ENCODE peak calls at places on chromosome 9, in eight cellular contexts. P, T, E, B, V, Z, G and J are unnamed samples.

GRCh38 chr9:72894342-72894741 is 58.5 kb downstream of the ALDH1A1 start:
- DNase-seq in P (no peak), T (no peak), E (no peak), B (no peak), V (peak; percentile 92), Z (no peak), G (no peak), J (no peak)

GRCh38 chr9:86604741-86605140 is 250.5 kb upstream of the TUT7 start:
- DNase-seq in P (no peak), T (no peak), E (no peak), B (no peak), V (peak; percentile 80), Z (no peak), G (no peak), J (no peak)

GRCh38 chr9:85009251-85009650 is 339.7 kb downstream of the NTRK2 start:
- DNase-seq in P (no peak), T (no peak), E (no peak), B (no peak), V (no peak), Z (no peak), G (no peak), J (no peak)

GRCh38 chr9:82882133-82882532 is 180.8 kb downstream of the RASEF start:
- DNase-seq in P (no peak), T (peak; percentile 2), E (no peak), B (no peak), V (peak; percentile 8), Z (no peak), G (no peak), J (no peak)

GRCh38 chr9:36327903-36328302 is 69.7 kb upstream of the GNE start:
- DNase-seq in P (no peak), T (no peak), E (no peak), B (no peak), V (peak; percentile 66), Z (no peak), G (no peak), J (no peak)

GRCh38 chr9:94697972-94698581 is 28.4 kb upstream of the AOPEP start:
- DNase-seq in P (no peak), T (peak; percentile 29), E (no peak), B (no peak), V (peak; percentile 54), Z (no peak), G (no peak), J (no peak)

GRCh38 chr9:127493592-127494303 is 42.4 kb downstream of the LRSAM1 start:
- DNase-seq in P (no peak), T (no peak), E (no peak), B (no peak), V (no peak), Z (peak; percentile 26), G (no peak), J (no peak)

GRCh38 chr9:93950619-93951601 is 4.2 kb downstream of the BARX1 start:
- DNase-seq in P (no peak), T (no peak), E (no peak), B (peak; percentile 83), V (peak; percentile 59), Z (no peak), G (no peak), J (no peak)

GRCh38 chr9:18718393-18718792 is 244.4 kb downstream of the ADAMTSL1 start:
- DNase-seq in P (no peak), T (no peak), E (no peak), B (no peak), V (peak; percentile 42), Z (no peak), G (no peak), J (no peak)